ENCODE peak calls at places on chromosomes 16 and 17, in five cellular contexts. E is fibroblast of the conjunctiva; S is cardiac muscle cell; U is activated CD4-positive, CD25-positive, alpha-beta regulatory T cell treated with anti-CD3 and anti-CD28 coated beads, Interleukin-2, amount 50 U/mL, for 16 hours; H is HAP-1. F is an unnamed sample.

GRCh38 chr17:82687375-82687861 is 11.1 kb downstream of the RAB40B start:
- DNase-seq in S (no peak), E (no peak), U (no peak), H (no peak), F (no peak)

GRCh38 chr16:11613381-11614303 is 26.9 kb upstream of the LITAF start:
- DNase-seq in U (no peak), E (no peak), S (no peak), H (no peak), F (peak)

GRCh38 chr17:78783711-78784396 is 1.8 kb upstream of the CYTH1 start:
- DNase-seq in E (no peak), U (no peak), H (no peak), S (no peak), F (no peak)

GRCh38 chr17:58338907-58339774 is 10.5 kb upstream of the TSPOAP1 start:
- DNase-seq in S (peak), H (no peak), E (no peak), U (no peak), F (peak)

GRCh38 chr17:75318211-75318610 is 29.0 kb upstream of the SLC25A19 start:
- DNase-seq in E (no peak), S (no peak), H (no peak), U (no peak), F (no peak)

GRCh38 chr16:86252596-86252995 is 257.7 kb upstream of the FOXF1 start:
- DNase-seq in U (no peak), H (no peak), S (peak), E (peak), F (peak)

GRCh38 chr17:74566132-74566753 is 1.1 kb downstream of the CD300H start:
- DNase-seq in E (no peak), H (peak), U (no peak), S (peak), F (peak)

GRCh38 chr17:21351366-21352065 is 24.6 kb upstream of the KCNJ12 start:
- DNase-seq in H (no peak), S (no peak), U (no peak), E (no peak), F (no peak)

GRCh38 chr17:57539528-57540301 is 205.4 kb downstream of the CCDC182 start:
- DNase-seq in U (no peak), S (no peak), H (no peak), E (no peak), F (no peak)

GRCh38 chr16:58461056-58461455 is 38.9 kb upstream of the NDRG4 start:
- DNase-seq in E (no peak), H (no peak), S (no peak), U (no peak), F (no peak)

GRCh38 chr16:27684047-27684446 is 134.1 kb downstream of the KATNIP start:
- DNase-seq in H (no peak), S (no peak), U (no peak), E (no peak), F (no peak)

GRCh38 chr17:19677736-19678379 is 29.3 kb downstream of the ALDH3A2 start:
- DNase-seq in U (no peak), E (no peak), H (no peak), S (no peak), F (no peak)

GRCh38 chr16:64629622-64630021 is 492.2 kb downstream of the CDH11 start:
- DNase-seq in S (no peak), U (no peak), E (no peak), H (no peak), F (no peak)

GRCh38 chr17:4247981-4248388 is 15.8 kb downstream of the ANKFY1 start:
- DNase-seq in U (no peak), H (no peak), S (no peak), E (no peak), F (no peak)

GRCh38 chr17:78780852-78781338 is 1.2 kb downstream of the CYTH1 start:
- DNase-seq in E (no peak), S (no peak), H (no peak), U (no peak), F (peak)

GRCh38 chr16:14283786-14284185 is 212.7 kb downstream of the MRTFB start:
- DNase-seq in U (no peak), S (no peak), H (no peak), E (no peak), F (no peak)

GRCh38 chr17:70329751-70330150 is 160.4 kb downstream of the KCNJ2 start:
- DNase-seq in S (no peak), U (no peak), E (no peak), H (no peak), F (no peak)

GRCh38 chr16:27363797-27364196 is 38.2 kb upstream of the IL21R start:
- DNase-seq in U (no peak), S (no peak), E (no peak), H (no peak), F (no peak)

GRCh38 chr16:21950782-21951521 is 2.2 kb upstream of the UQCRC2 start:
- DNase-seq in E (no peak), U (no peak), S (peak), H (no peak), F (peak)

GRCh38 chr17:57622327-57622885 is 122.7 kb downstream of the CCDC182 start:
- DNase-seq in H (no peak), S (no peak), U (no peak), E (no peak), F (no peak)

GRCh38 chr17:40251576-40251975 is 32.5 kb downstream of the WIPF2 start:
- DNase-seq in S (peak), H (peak), U (no peak), E (peak), F (no peak)

GRCh38 chr16:25841776-25842175 is 150.0 kb downstream of the HS3ST4 start:
- DNase-seq in U (no peak), E (no peak), H (no peak), S (no peak), F (no peak)

F was measured in OCI-LY7.